ENCODE peak calls at places on chromosomes 13 and 19, in five cellular contexts. W is progenitor cell of endocrine pancreas; D is cardiac fibroblast; L is effector CD4-positive, alpha-beta T cell; Y is bronchial epithelial cell. H is an unnamed sample.

GRCh38 chr19:1243768-1244692 is 2.5 kb downstream of the ATP5F1D start:
- DNase-seq in Y (peak), L (peak), W (peak), D (peak), H (peak)

GRCh38 chr13:61094865-61095264 is 320.8 kb downstream of the PCDH20 start:
- DNase-seq in Y (no peak), L (no peak), D (no peak), W (no peak), H (no peak)

GRCh38 chr19:5621945-5622464 is 571 bp downstream of the SAFB2 start:
- DNase-seq in L (no peak), Y (no peak), D (no peak), W (no peak), H (no peak)

GRCh38 chr13:113493315-113493951 is 2.9 kb upstream of the DCUN1D2 start:
- DNase-seq in W (no peak), D (peak), Y (peak), L (no peak), H (peak)

GRCh38 chr19:4233282-4233853 is 4.0 kb downstream of the EBI3 start:
- DNase-seq in D (peak), W (peak), Y (peak), L (peak), H (no peak)

GRCh38 chr19:38441660-38442348 is 8.3 kb downstream of the RYR1 start:
- DNase-seq in L (no peak), W (no peak), D (peak), Y (no peak), H (peak)

GRCh38 chr13:38348890-38349289 is 761 bp upstream of the UFM1 start:
- DNase-seq in D (peak), Y (peak), W (no peak), L (peak), H (no peak)

GRCh38 chr19:12155324-12155723 is 1.2 kb downstream of the ZNF625 start:
- DNase-seq in D (peak), L (no peak), W (no peak), Y (no peak), H (no peak)

GRCh38 chr13:106597759-106598395 is 29.9 kb upstream of the ARGLU1 start:
- DNase-seq in D (no peak), W (no peak), L (no peak), Y (no peak), H (no peak)

GRCh38 chr19:36152061-36152885 is at the start of gene COX7A1:
- DNase-seq in W (no peak), L (no peak), D (peak), Y (no peak), H (no peak)

GRCh38 chr19:621819-622218 is 11.5 kb downstream of the POLRMT start:
- DNase-seq in Y (no peak), D (no peak), W (no peak), L (no peak), H (no peak)

GRCh38 chr13:98384739-98385138 is 192.2 kb downstream of the STK24 start:
- DNase-seq in L (no peak), Y (peak), W (no peak), D (no peak), H (no peak)

GRCh38 chr19:55131421-55131820 is 14.0 kb upstream of the PPP1R12C start:
- DNase-seq in D (no peak), L (no peak), W (no peak), Y (no peak), H (no peak)

GRCh38 chr19:13164370-13165090 is 14.3 kb downstream of the IER2 start:
- DNase-seq in W (peak), L (peak), D (peak), Y (peak), H (no peak)

GRCh38 chr13:52136763-52137162 is 7.9 kb upstream of the NEK5 start:
- DNase-seq in W (no peak), D (no peak), L (no peak), Y (no peak), H (no peak)

GRCh38 chr19:39150807-39151206 is 25.2 kb downstream of the PAK4 start:
- DNase-seq in D (no peak), W (no peak), Y (no peak), L (no peak), H (no peak)

GRCh38 chr19:9721861-9722260 is 46.7 kb downstream of the ZNF846 start:
- DNase-seq in W (no peak), Y (peak), D (no peak), L (no peak), H (no peak)

GRCh38 chr13:69704311-69704710 is 403.3 kb upstream of the ATXN8OS start:
- DNase-seq in W (no peak), D (no peak), L (no peak), Y (peak), H (no peak)

GRCh38 chr19:46924874-46925547 is 64.2 kb downstream of the ARHGAP35 start:
- DNase-seq in L (no peak), D (no peak), Y (peak), W (no peak), H (no peak)

GRCh38 chr19:2345794-2346663 is 14.0 kb upstream of the TMPRSS9 start:
- DNase-seq in Y (no peak), L (no peak), D (peak), W (no peak), H (no peak)

GRCh38 chr19:58361900-58362271 is 665 bp downstream of the ZNF497 start:
- DNase-seq in Y (no peak), W (peak), D (peak), L (no peak), H (peak)

GRCh38 chr13:62278271-62278670 is 862.6 kb upstream of the PCDH20 start:
- DNase-seq in D (no peak), Y (no peak), L (no peak), W (no peak), H (no peak)